ENCODE peak calls at places on chromosome 6, in nine cellular contexts. One of them, this sample, is unnamed.

GRCh38 chr6:166627875-166628849 is 1.1 kb upstream of the RPS6KA2 start:
- DNase-seq in HuH-7.5: peak
- DNase-seq in neural crest cell: peak
- DNase-seq in ureter: peak
- DNase-seq in left lung: peak
- DNase-seq in NCI-H774: peak
- DNase-seq in AG20443: peak
- DNase-seq in astrocyte of the spinal cord: peak
- DNase-seq in astrocyte: peak
- DNase-seq in this sample: peak

GRCh38 chr6:15631380-15631913 is 31.4 kb downstream of the DTNBP1 start:
- DNase-seq in HuH-7.5: no peak
- DNase-seq in neural crest cell: no peak
- DNase-seq in ureter: no peak
- DNase-seq in left lung: no peak
- DNase-seq in NCI-H774: no peak
- DNase-seq in AG20443: no peak
- DNase-seq in astrocyte of the spinal cord: no peak
- DNase-seq in astrocyte: no peak
- DNase-seq in this sample: no peak

GRCh38 chr6:146670161-146670560 is 71.4 kb downstream of the ADGB start:
- DNase-seq in HuH-7.5: no peak
- DNase-seq in neural crest cell: no peak
- DNase-seq in ureter: no peak
- DNase-seq in left lung: no peak
- DNase-seq in NCI-H774: no peak
- DNase-seq in AG20443: peak
- DNase-seq in astrocyte of the spinal cord: peak
- DNase-seq in astrocyte: peak
- DNase-seq in this sample: no peak

GRCh38 chr6:163001341-163001740 is 273.6 kb downstream of the PACRG start:
- DNase-seq in HuH-7.5: no peak
- DNase-seq in neural crest cell: no peak
- DNase-seq in ureter: no peak
- DNase-seq in left lung: no peak
- DNase-seq in NCI-H774: no peak
- DNase-seq in AG20443: no peak
- DNase-seq in astrocyte of the spinal cord: peak
- DNase-seq in astrocyte: peak
- DNase-seq in this sample: peak

GRCh38 chr6:24257282-24257681 is 100.6 kb downstream of the DCDC2 start:
- DNase-seq in HuH-7.5: no peak
- DNase-seq in neural crest cell: no peak
- DNase-seq in ureter: no peak
- DNase-seq in left lung: no peak
- DNase-seq in NCI-H774: peak
- DNase-seq in AG20443: no peak
- DNase-seq in astrocyte of the spinal cord: no peak
- DNase-seq in astrocyte: no peak
- DNase-seq in this sample: no peak

GRCh38 chr6:20302702-20303251 is 90.5 kb upstream of the MBOAT1 start:
- DNase-seq in HuH-7.5: no peak
- DNase-seq in neural crest cell: no peak
- DNase-seq in ureter: no peak
- DNase-seq in left lung: no peak
- DNase-seq in NCI-H774: no peak
- DNase-seq in AG20443: no peak
- DNase-seq in astrocyte of the spinal cord: peak
- DNase-seq in astrocyte: peak
- DNase-seq in this sample: no peak

GRCh38 chr6:160431231-160431630 is 83.1 kb downstream of the SLC22A3 start:
- DNase-seq in HuH-7.5: no peak
- DNase-seq in neural crest cell: no peak
- DNase-seq in ureter: no peak
- DNase-seq in left lung: no peak
- DNase-seq in NCI-H774: no peak
- DNase-seq in AG20443: peak
- DNase-seq in astrocyte of the spinal cord: peak
- DNase-seq in astrocyte: peak
- DNase-seq in this sample: no peak

GRCh38 chr6:17057322-17057721 is 44.5 kb upstream of the STMND1 start:
- DNase-seq in HuH-7.5: no peak
- DNase-seq in neural crest cell: no peak
- DNase-seq in ureter: no peak
- DNase-seq in left lung: no peak
- DNase-seq in NCI-H774: no peak
- DNase-seq in AG20443: no peak
- DNase-seq in astrocyte of the spinal cord: no peak
- DNase-seq in astrocyte: peak
- DNase-seq in this sample: no peak

GRCh38 chr6:118092086-118092485 is 185.0 kb downstream of the SLC35F1 start:
- DNase-seq in HuH-7.5: no peak
- DNase-seq in neural crest cell: no peak
- DNase-seq in ureter: no peak
- DNase-seq in left lung: no peak
- DNase-seq in NCI-H774: no peak
- DNase-seq in AG20443: no peak
- DNase-seq in astrocyte of the spinal cord: no peak
- DNase-seq in astrocyte: no peak
- DNase-seq in this sample: no peak

GRCh38 chr6:157562997-157563396 is 182.0 kb downstream of the ZDHHC14 start:
- DNase-seq in HuH-7.5: no peak
- DNase-seq in neural crest cell: no peak
- DNase-seq in ureter: no peak
- DNase-seq in left lung: no peak
- DNase-seq in NCI-H774: no peak
- DNase-seq in AG20443: no peak
- DNase-seq in astrocyte of the spinal cord: no peak
- DNase-seq in astrocyte: no peak
- DNase-seq in this sample: no peak

GRCh38 chr6:55438217-55438616 is 110.9 kb downstream of the GFRAL start:
- DNase-seq in HuH-7.5: no peak
- DNase-seq in neural crest cell: no peak
- DNase-seq in ureter: no peak
- DNase-seq in left lung: no peak
- DNase-seq in NCI-H774: no peak
- DNase-seq in AG20443: no peak
- DNase-seq in astrocyte of the spinal cord: no peak
- DNase-seq in astrocyte: no peak
- DNase-seq in this sample: no peak

GRCh38 chr6:139372326-139373153 is 1.9 kb downstream of the CITED2 start:
- DNase-seq in HuH-7.5: no peak
- DNase-seq in neural crest cell: no peak
- DNase-seq in ureter: no peak
- DNase-seq in left lung: no peak
- DNase-seq in NCI-H774: no peak
- DNase-seq in AG20443: no peak
- DNase-seq in astrocyte of the spinal cord: peak
- DNase-seq in astrocyte: peak
- DNase-seq in this sample: no peak

This sample was measured in GM13976.